ENCODE peak calls at places on chromosomes 11 and 22, in ten cellular contexts. P is HFFc6; A is HT-29; K is NCI-H2107; R is AG09309; L is iPS-NIHi11; F is CD4-positive, alpha-beta memory T cell; Q is Caki2; Y is fibroblast of the conjunctiva; G is activated naive CD4-positive, alpha-beta T cell treated with anti-CD3 and anti-CD28 coated beads, Interleukin-2, amount 50 U/mL, for 72 hours. T is an unnamed sample.
A peak's percentile ranks its signal among the peaks of the same experiment; 100 is the strongest.

GRCh38 chr22:29117799-29118477 is 45.1 kb downstream of the KREMEN1 start:
- DNase-seq in P (no peak), A (no peak), K (no peak), R (no peak), L (no peak), F (no peak), Q (no peak), Y (peak; percentile 8), G (no peak), T (no peak)

GRCh38 chr11:2591805-2592204 is 108.0 kb downstream of the KCNQ1OT1 start:
- DNase-seq in P (no peak), A (no peak), K (no peak), R (no peak), L (peak; percentile 9), F (no peak), Q (no peak), Y (no peak), G (peak; percentile 53), T (no peak)

GRCh38 chr22:24200616-24201212 is 19.4 kb downstream of the SUSD2 start:
- DNase-seq in P (peak; percentile 68), A (no peak), K (no peak), R (peak; percentile 17), L (peak; percentile 21), F (no peak), Q (no peak), Y (peak; percentile 35), G (no peak), T (no peak)

GRCh38 chr11:16032974-16033373 is 323.4 kb downstream of the SOX6 start:
- DNase-seq in P (no peak), A (no peak), K (no peak), R (no peak), L (no peak), F (no peak), Q (no peak), Y (no peak), G (no peak), T (no peak)

GRCh38 chr11:69333149-69333710 is 39.3 kb downstream of the MYEOV start:
- DNase-seq in P (no peak), A (no peak), K (no peak), R (no peak), L (no peak), F (no peak), Q (no peak), Y (no peak), G (no peak), T (no peak)

GRCh38 chr11:95050595-95051202 is 1.5 kb downstream of the KDM4F start:
- DNase-seq in P (no peak), A (no peak), K (no peak), R (no peak), L (no peak), F (no peak), Q (no peak), Y (no peak), G (no peak), T (no peak)

GRCh38 chr11:114078423-114078822 is 18.9 kb downstream of the ZBTB16 start:
- DNase-seq in P (no peak), A (no peak), K (no peak), R (no peak), L (no peak), F (no peak), Q (no peak), Y (no peak), G (no peak), T (no peak)

GRCh38 chr11:101407324-101407723 is 176.5 kb downstream of the TRPC6 start:
- DNase-seq in P (no peak), A (no peak), K (no peak), R (peak; percentile 5), L (no peak), F (no peak), Q (no peak), Y (no peak), G (no peak), T (peak; percentile 13)

GRCh38 chr11:45100338-45100737 is 46.1 kb upstream of the PRDM11 start:
- DNase-seq in P (peak; percentile 47), A (no peak), K (no peak), R (no peak), L (peak; percentile 84), F (no peak), Q (peak; percentile 68), Y (no peak), G (no peak), T (no peak)

T was measured in GM04504.